ENCODE peak calls at places on chromosomes 5 and 9, in five cellular contexts. S, P, T, C and M are unnamed samples.

GRCh38 chr9:25990376-25990775 is 312.1 kb upstream of the TUSC1 start:
- DNase-seq in P (no peak), T (no peak), C (no peak), S (no peak), M (no peak)

GRCh38 chr5:170315154-170315553 is 17.6 kb upstream of the LCP2 start:
- DNase-seq in S (no peak), P (peak; percentile 28), C (no peak), T (no peak), M (no peak)

GRCh38 chr9:72362118-72362531 is 2.9 kb downstream of the ZFAND5 start:
- DNase-seq in P (no peak), T (no peak), S (no peak), C (no peak), M (no peak)

GRCh38 chr5:1975898-1976765 is 93.4 kb upstream of the IRX4 start:
- DNase-seq in C (no peak), P (no peak), T (no peak), S (no peak), M (no peak)

GRCh38 chr5:175107865-175108264 is 336.1 kb downstream of the DRD1 start:
- DNase-seq in S (no peak), C (no peak), T (no peak), P (no peak), M (no peak)

GRCh38 chr5:143051244-143052058 is 281.3 kb downstream of the ARHGAP26 start:
- DNase-seq in T (no peak), C (no peak), P (no peak), S (no peak), M (peak; percentile 73)

GRCh38 chr5:27241564-27242257 is 203.3 kb upstream of the CDH9 start:
- DNase-seq in C (no peak), S (peak; percentile 97), P (no peak), T (no peak), M (no peak)

GRCh38 chr5:87127426-87127825 is 140.3 kb upstream of the RASA1 start:
- DNase-seq in P (no peak), S (peak; percentile 79), C (no peak), T (no peak), M (no peak)

GRCh38 chr5:90365328-90365727 is 44.2 kb downstream of the CETN3 start:
- DNase-seq in T (no peak), P (no peak), C (no peak), S (no peak), M (no peak)

GRCh38 chr9:136950656-136951030 is 1.4 kb upstream of the LCN12 start:
- DNase-seq in T (no peak), S (no peak), P (no peak), C (no peak), M (no peak)

GRCh38 chr9:84230355-84231136 is 110.0 kb downstream of the SLC28A3 start:
- DNase-seq in P (no peak), T (no peak), C (no peak), S (no peak), M (no peak)

GRCh38 chr9:120933310-120934044 is 6.9 kb upstream of the TRAF1 start:
- DNase-seq in S (no peak), P (no peak), T (no peak), C (no peak), M (no peak)

GRCh38 chr9:7402704-7403389 is 396.7 kb downstream of the DMAC1 start:
- DNase-seq in C (no peak), S (no peak), P (no peak), T (no peak), M (no peak)

GRCh38 chr5:105475401-105475800 is 1912.8 kb upstream of the NUDT12 start:
- DNase-seq in P (no peak), S (no peak), C (no peak), T (no peak), M (no peak)

GRCh38 chr5:124162782-124163532 is 583.5 kb downstream of the ZNF608 start:
- DNase-seq in T (no peak), P (peak; percentile 14), C (no peak), S (peak; percentile 19), M (no peak)

GRCh38 chr9:38345851-38346755 is 46.4 kb upstream of the ALDH1B1 start:
- DNase-seq in P (no peak), S (no peak), T (no peak), C (no peak), M (no peak)

GRCh38 chr5:52875827-52876226 is 88.1 kb downstream of the ITGA1 start:
- DNase-seq in C (no peak), P (no peak), T (no peak), S (no peak), M (no peak)

GRCh38 chr5:109410389-109411174 is 808 bp upstream of the PJA2 start:
- DNase-seq in T (peak; percentile 24), P (peak; percentile 91), S (no peak), C (peak; percentile 26), M (peak; percentile 54)

GRCh38 chr5:138448481-138449398 is 9.9 kb downstream of the REEP2 start:
- DNase-seq in P (peak; percentile 95), T (no peak), S (no peak), C (no peak), M (peak; percentile 58)

GRCh38 chr5:123610665-123611406 is 98.9 kb downstream of the CSNK1G3 start:
- DNase-seq in P (peak; percentile 80), S (peak; percentile 42), C (no peak), T (no peak), M (peak; percentile 51)

GRCh38 chr5:173114536-173114935 is 29.8 kb upstream of the BNIP1 start:
- DNase-seq in C (no peak), P (no peak), T (no peak), S (no peak), M (no peak)

GRCh38 chr5:73215891-73216610 is 43.1 kb downstream of the TMEM174 start:
- DNase-seq in T (peak; percentile 76), P (peak; percentile 69), S (peak; percentile 56), C (peak; percentile 48), M (peak; percentile 71)

GRCh38 chr9:24832307-24832706 is 286.6 kb upstream of the IZUMO3 start:
- DNase-seq in P (no peak), C (no peak), T (no peak), S (no peak), M (no peak)

GRCh38 chr5:60487466-60487865 is 212.5 kb downstream of the DEPDC1B start:
- DNase-seq in S (no peak), P (no peak), T (no peak), C (no peak), M (no peak)

GRCh38 chr9:136619742-136620440 is 42.8 kb upstream of the EGFL7 start:
- DNase-seq in C (no peak), S (no peak), P (no peak), T (no peak), M (no peak)

GRCh38 chr9:94479757-94480156 is 75.1 kb upstream of the PCAT7 start:
- DNase-seq in S (no peak), P (no peak), T (no peak), C (no peak), M (no peak)

GRCh38 chr9:113807173-113808061 is 68.7 kb upstream of the ZNF618 start:
- DNase-seq in C (no peak), T (peak; percentile 45), S (no peak), P (peak; percentile 75), M (peak; percentile 67)

GRCh38 chr9:94018628-94019027 is 63.5 kb upstream of the BARX1 start:
- DNase-seq in P (peak; percentile 18), C (no peak), T (no peak), S (no peak), M (no peak)